ENCODE peak calls at places on chromosome 10, in nine cellular contexts. B is AG10803, R is tibial artery, G is mucosa of descending colon, E is fibroblast of mammary gland, F is AG04450, L is IMR-90, Q is prostate gland, A is lower lobe of right lung. C is an unnamed sample.

GRCh38 chr10:49598164-49598856 is 11.8 kb upstream of the SLC18A3 start:
- DNase-seq in B (no peak), R (peak; percentile 46), G (no peak), E (no peak), F (no peak), L (no peak), Q (no peak), A (no peak), C (no peak)

GRCh38 chr10:68333058-68333395 is 299 bp upstream of the PBLD start:
- DNase-seq in B (peak; percentile 76), R (no peak), G (no peak), E (peak; percentile 64), F (no peak), L (peak; percentile 56), Q (no peak), A (no peak), C (no peak)

GRCh38 chr10:120644549-120645410 is 187.8 kb downstream of the PLPP4 start:
- DNase-seq in B (no peak), R (no peak), G (no peak), E (no peak), F (no peak), L (no peak), Q (no peak), A (no peak), C (no peak)

GRCh38 chr10:65360497-65360896 is 1565.3 kb upstream of the LRRTM3 start:
- DNase-seq in B (no peak), R (no peak), G (no peak), E (no peak), F (no peak), L (no peak), Q (no peak), A (no peak), C (no peak)

GRCh38 chr10:67784584-67784983 is 53.4 kb downstream of the DNAJC12 start:
- DNase-seq in B (no peak), R (no peak), G (no peak), E (peak; percentile 35), F (no peak), L (peak; percentile 8), Q (no peak), A (no peak), C (no peak)

GRCh38 chr10:31549936-31550335 is 230.9 kb downstream of the ZEB1 start:
- DNase-seq in B (peak; percentile 88), R (no peak), G (no peak), E (peak; percentile 68), F (no peak), L (no peak), Q (no peak), A (no peak), C (no peak)

GRCh38 chr10:72081772-72082590 is 6.4 kb downstream of the SPOCK2 start:
- DNase-seq in B (no peak), R (no peak), G (no peak), E (no peak), F (no peak), L (no peak), Q (peak; percentile 36), A (peak; percentile 69), C (peak; percentile 87)

GRCh38 chr10:93160140-93160539 is 86.4 kb downstream of the CYP26A1 start:
- DNase-seq in B (no peak), R (no peak), G (no peak), E (no peak), F (no peak), L (no peak), Q (no peak), A (no peak), C (no peak)

GRCh38 chr10:58807631-58808024 is 295.0 kb downstream of the BICC1 start:
- DNase-seq in B (peak; percentile 98), R (no peak), G (no peak), E (peak; percentile 93), F (no peak), L (peak; percentile 63), Q (no peak), A (no peak), C (no peak)

GRCh38 chr10:27525819-27526218 is 21.7 kb downstream of the RAB18 start:
- DNase-seq in B (peak; percentile 86), R (no peak), G (no peak), E (peak; percentile 76), F (no peak), L (peak; percentile 47), Q (no peak), A (no peak), C (no peak)

GRCh38 chr10:70779088-70779487 is 6.1 kb downstream of the TBATA start:
- DNase-seq in B (no peak), R (no peak), G (no peak), E (no peak), F (no peak), L (no peak), Q (no peak), A (no peak), C (no peak)

GRCh38 chr10:131092876-131093275 is 218.6 kb downstream of the TCERG1L start:
- DNase-seq in B (no peak), R (no peak), G (no peak), E (no peak), F (no peak), L (no peak), Q (no peak), A (peak; percentile 34), C (no peak)

GRCh38 chr10:84424731-84425165 is 96.4 kb downstream of the CCSER2 start:
- DNase-seq in B (peak; percentile 97), R (peak; percentile 95), G (peak; percentile 72), E (peak; percentile 96), F (peak; percentile 89), L (peak; percentile 98), Q (peak; percentile 93), A (peak; percentile 80), C (peak; percentile 84)

GRCh38 chr10:115417585-115418265 is 324.6 kb downstream of the ATRNL1 start:
- DNase-seq in B (peak; percentile 6), R (no peak), G (no peak), E (peak; percentile 44), F (peak; percentile 6), L (peak; percentile 37), Q (peak; percentile 13), A (no peak), C (peak; percentile 22)
- TF ChIP-seq CTCF in B (peak; percentile 45), R (no peak), G (no peak), E (peak; percentile 54), F (peak; percentile 78), L (peak; percentile 55), Q (peak; percentile 8), A (peak; percentile 40), C (peak; percentile 83)

GRCh38 chr10:33434948-33435347 is 100.5 kb upstream of the NRP1 start:
- DNase-seq in B (no peak), R (no peak), G (no peak), E (peak; percentile 8), F (no peak), L (no peak), Q (no peak), A (no peak), C (no peak)
- H3K4me3 ChIP-seq in B (no peak overlapping the region), R (no peak overlapping the region), G (no peak overlapping the region), E (no peak overlapping the region), F (no peak overlapping the region), L (no peak overlapping the region), Q (no peak overlapping the region), A (no peak overlapping the region), C (no peak overlapping the region)

DNA sequence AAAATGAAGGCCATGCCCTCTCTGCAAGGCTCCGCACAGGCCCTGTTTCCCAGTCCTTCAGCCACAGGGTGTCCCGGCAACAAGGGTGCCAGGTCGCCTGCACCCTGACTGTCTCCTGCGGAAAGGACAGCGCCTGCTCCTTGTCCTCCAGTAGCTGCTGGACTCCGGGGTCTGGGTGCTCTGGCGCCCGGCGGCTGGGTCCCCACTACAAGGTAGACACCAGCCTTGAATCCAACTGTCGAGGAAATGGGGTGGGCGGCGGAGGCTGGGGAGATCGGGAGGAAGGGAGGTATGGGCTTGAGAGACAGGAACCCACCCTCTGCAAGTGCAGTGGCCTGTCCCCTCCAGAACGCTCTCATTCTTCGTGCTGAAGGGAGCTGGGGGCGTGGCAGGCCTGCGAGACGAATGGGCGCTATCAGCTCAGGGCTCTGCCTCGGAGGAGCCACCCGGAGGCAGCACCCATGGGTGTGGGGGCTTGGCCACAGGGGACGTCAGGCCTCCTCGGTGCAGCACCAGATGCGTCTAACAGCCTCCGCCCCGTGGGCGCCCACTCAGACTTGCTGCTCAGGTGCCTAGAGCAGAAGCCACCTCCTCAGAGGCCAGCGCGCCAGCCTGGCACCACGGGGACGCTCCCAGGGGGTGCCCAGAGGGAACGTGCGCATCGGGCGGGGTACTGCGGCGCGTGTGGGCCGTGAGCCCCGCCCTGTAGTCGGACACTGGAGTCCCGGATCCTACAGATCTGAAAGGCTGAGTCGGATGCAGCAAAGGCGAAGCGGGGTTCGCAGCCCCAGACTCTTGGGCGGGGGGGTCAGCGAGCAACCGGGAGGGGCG is 15.6 kb downstream of the ADAM8 start:
- DNase-seq in B (peak; percentile 33), R (peak; percentile 82), G (peak; percentile 87), E (peak; percentile 19), F (no peak), L (no peak), Q (peak; percentile 29), A (peak; percentile 85), C (no peak)
- TF ChIP-seq CTCF in B (no peak), R (no peak), G (no peak), E (no peak), F (no peak), L (no peak), Q (no peak), A (no peak), C (no peak)

GRCh38 chr10:6044060-6044459 is 18.1 kb downstream of the IL2RA start:
- DNase-seq in B (no peak), R (no peak), G (no peak), E (no peak), F (no peak), L (no peak), Q (no peak), A (no peak), C (no peak)

GRCh38 chr10:6044651-6045599 is 17.2 kb downstream of the IL2RA start:
- DNase-seq in B (no peak), R (no peak), G (no peak), E (no peak), F (no peak), L (no peak), Q (no peak), A (no peak), C (no peak)

GRCh38 chr10:6047326-6047611 is 14.9 kb downstream of the IL2RA start:
- DNase-seq in B (no peak), R (peak; percentile 20), G (no peak), E (no peak), F (no peak), L (no peak), Q (no peak), A (no peak), C (no peak)

GRCh38 chr10:6046458-6047325 is 15.5 kb downstream of the IL2RA start:
- DNase-seq in B (no peak), R (peak; percentile 32), G (no peak), E (no peak), F (no peak), L (no peak), Q (no peak), A (no peak), C (no peak)

DNA sequence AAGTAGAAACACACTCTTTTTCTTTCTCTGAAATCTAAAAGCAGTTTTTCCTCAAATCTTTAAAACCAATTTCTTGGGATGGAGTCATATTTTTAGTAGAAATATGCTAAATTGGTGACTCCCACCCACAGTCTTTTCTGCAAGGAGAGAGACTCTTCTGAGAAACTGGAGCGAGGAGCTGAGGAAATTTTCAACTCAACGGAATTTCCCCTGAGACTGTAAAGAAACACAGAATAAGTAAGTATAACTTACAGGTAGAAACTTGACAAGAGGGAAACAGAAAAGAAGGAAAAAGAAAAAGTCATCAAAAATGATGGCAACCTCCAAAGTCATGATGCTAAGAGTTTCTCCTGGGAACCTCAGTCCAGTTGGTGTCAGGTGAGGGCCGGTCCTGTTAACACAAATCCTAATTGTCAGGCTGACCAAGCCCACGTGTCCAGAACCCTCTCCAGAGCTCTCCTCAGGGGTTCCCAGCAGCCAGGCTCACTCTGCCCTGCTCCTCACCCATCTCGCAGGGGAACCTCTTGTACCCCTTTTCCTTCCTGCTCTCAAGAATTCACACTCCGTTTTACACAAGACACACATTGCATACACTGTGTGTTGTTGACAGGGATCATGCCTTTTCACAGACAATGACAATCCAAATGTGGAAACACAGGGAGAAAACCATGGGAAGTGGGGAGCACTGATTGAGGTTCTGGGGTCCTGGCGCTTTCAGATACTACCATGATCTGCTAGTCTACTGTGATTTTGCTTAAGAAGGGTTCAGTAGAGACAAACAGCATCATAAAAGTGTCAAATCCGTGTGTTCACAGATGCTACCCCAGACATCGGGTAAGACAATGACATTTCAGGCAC is 16.3 kb downstream of the IL2RA start:
- DNase-seq in B (no peak), R (no peak), G (no peak), E (no peak), F (no peak), L (no peak), Q (no peak), A (no peak), C (no peak)
- H3K4me3 ChIP-seq in B (no peak overlapping the region), R (no peak overlapping the region), G (no peak overlapping the region), E (no peak overlapping the region), F (no peak overlapping the region), L (no peak overlapping the region), Q (no peak overlapping the region), A (no peak overlapping the region), C (no peak overlapping the region)

C was measured in LNCaP clone FGC.